ENCODE peak calls at places on chromosomes 4 and X, in five cellular contexts. One of them, this sample, is unnamed.

GRCh38 chr4:95508421-95508820 is 40.4 kb downstream of the UNC5C start:
- DNase-seq in nephron progenitor cell: no peak
- DNase-seq in lower leg skin: no peak
- DNase-seq in IMR-90: peak
- DNase-seq in psoas muscle: no peak
- DNase-seq in this sample: peak

GRCh38 chr4:127203561-127204260 is 429.0 kb upstream of the INTU start:
- DNase-seq in nephron progenitor cell: no peak
- DNase-seq in lower leg skin: no peak
- DNase-seq in IMR-90: peak
- DNase-seq in psoas muscle: no peak
- DNase-seq in this sample: peak

GRCh38 chr4:136743238-136743637 is 789.1 kb downstream of the PCDH18 start:
- DNase-seq in nephron progenitor cell: no peak
- DNase-seq in lower leg skin: no peak
- DNase-seq in IMR-90: no peak
- DNase-seq in psoas muscle: no peak
- DNase-seq in this sample: no peak

GRCh38 chrX:12798601-12799000 is 7.4 kb downstream of the PRPS2 start:
- DNase-seq in nephron progenitor cell: no peak
- DNase-seq in lower leg skin: no peak
- DNase-seq in IMR-90: peak
- DNase-seq in psoas muscle: no peak
- DNase-seq in this sample: no peak

GRCh38 chrX:122586831-122587230 is 597.2 kb upstream of the GRIA3 start:
- DNase-seq in nephron progenitor cell: no peak
- DNase-seq in lower leg skin: no peak
- DNase-seq in IMR-90: no peak
- DNase-seq in psoas muscle: no peak
- DNase-seq in this sample: no peak

GRCh38 chr4:2442175-2442993 is 23.6 kb downstream of the CFAP99 start:
- DNase-seq in nephron progenitor cell: no peak
- DNase-seq in lower leg skin: no peak
- DNase-seq in IMR-90: no peak
- DNase-seq in psoas muscle: peak
- DNase-seq in this sample: no peak

GRCh38 chrX:140744085-140744484 is 34.5 kb downstream of the LINC00632 start:
- DNase-seq in nephron progenitor cell: no peak
- DNase-seq in lower leg skin: no peak
- DNase-seq in IMR-90: no peak
- DNase-seq in psoas muscle: no peak
- DNase-seq in this sample: no peak

GRCh38 chr4:168028568-168028967 is 63.8 kb upstream of the ANXA10 start:
- DNase-seq in nephron progenitor cell: no peak
- DNase-seq in lower leg skin: no peak
- DNase-seq in IMR-90: peak
- DNase-seq in psoas muscle: no peak
- DNase-seq in this sample: peak

GRCh38 chr4:74181225-74181624 is 23.3 kb downstream of the MTHFD2L start:
- DNase-seq in nephron progenitor cell: no peak
- DNase-seq in lower leg skin: no peak
- DNase-seq in IMR-90: peak
- DNase-seq in psoas muscle: no peak
- DNase-seq in this sample: peak

GRCh38 chr4:102759835-102760644 is 728 bp downstream of the MANBA start:
- DNase-seq in nephron progenitor cell: peak
- DNase-seq in lower leg skin: no peak
- DNase-seq in IMR-90: peak
- DNase-seq in psoas muscle: no peak
- DNase-seq in this sample: peak

GRCh38 chr4:27684501-27685077 is 823.9 kb downstream of the STIM2 start:
- DNase-seq in nephron progenitor cell: peak
- DNase-seq in lower leg skin: no peak
- DNase-seq in IMR-90: peak
- DNase-seq in psoas muscle: peak
- DNase-seq in this sample: peak

GRCh38 chrX:13283968-13284914 is 35.6 kb downstream of the ATXN3L start:
- DNase-seq in nephron progenitor cell: no peak
- DNase-seq in lower leg skin: no peak
- DNase-seq in IMR-90: peak
- DNase-seq in psoas muscle: no peak
- DNase-seq in this sample: peak

GRCh38 chrX:147533426-147533825 is 378.3 kb upstream of the FMR1 start:
- DNase-seq in nephron progenitor cell: no peak
- DNase-seq in lower leg skin: no peak
- DNase-seq in IMR-90: no peak
- DNase-seq in psoas muscle: no peak
- DNase-seq in this sample: no peak

GRCh38 chr4:142976482-142976881 is 130.4 kb upstream of the INPP4B start:
- DNase-seq in nephron progenitor cell: no peak
- DNase-seq in lower leg skin: no peak
- DNase-seq in IMR-90: no peak
- DNase-seq in psoas muscle: no peak
- DNase-seq in this sample: no peak

GRCh38 chr4:116016201-116016600 is 902.8 kb upstream of the NDST4 start:
- DNase-seq in nephron progenitor cell: no peak
- DNase-seq in lower leg skin: no peak
- DNase-seq in IMR-90: peak
- DNase-seq in psoas muscle: no peak
- DNase-seq in this sample: peak

GRCh38 chr4:189843392-189844009 is 97.2 kb upstream of the FRG1 start:
- DNase-seq in nephron progenitor cell: no peak
- DNase-seq in lower leg skin: no peak
- DNase-seq in IMR-90: no peak
- DNase-seq in psoas muscle: no peak
- DNase-seq in this sample: no peak

GRCh38 chrX:102934624-102935023 is 2.4 kb upstream of the RAB40AL start:
- DNase-seq in nephron progenitor cell: peak
- DNase-seq in lower leg skin: no peak
- DNase-seq in IMR-90: peak
- DNase-seq in psoas muscle: no peak
- DNase-seq in this sample: peak

GRCh38 chr4:132792305-132792704 is 356.8 kb upstream of the PCDH10 start:
- DNase-seq in nephron progenitor cell: no peak
- DNase-seq in lower leg skin: no peak
- DNase-seq in IMR-90: no peak
- DNase-seq in psoas muscle: no peak
- DNase-seq in this sample: no peak

GRCh38 chr4:17576932-17577659 is at the start of gene LAP3:
- DNase-seq in nephron progenitor cell: peak
- DNase-seq in lower leg skin: peak
- DNase-seq in IMR-90: peak
- DNase-seq in psoas muscle: peak
- DNase-seq in this sample: peak

GRCh38 chrX:46840946-46841740 is 4.3 kb downstream of the RP2 start:
- DNase-seq in nephron progenitor cell: no peak
- DNase-seq in lower leg skin: no peak
- DNase-seq in IMR-90: no peak
- DNase-seq in psoas muscle: no peak
- DNase-seq in this sample: peak

GRCh38 chrX:46838974-46839480 is 2.2 kb downstream of the RP2 start:
- DNase-seq in nephron progenitor cell: no peak
- DNase-seq in lower leg skin: no peak
- DNase-seq in IMR-90: peak
- DNase-seq in psoas muscle: no peak
- DNase-seq in this sample: no peak

GRCh38 chrX:46837543-46838481 is 969 bp downstream of the RP2 start:
- DNase-seq in nephron progenitor cell: no peak
- DNase-seq in lower leg skin: no peak
- DNase-seq in IMR-90: peak
- DNase-seq in psoas muscle: no peak
- DNase-seq in this sample: peak

GRCh38 chrX:46838482-46838857 is 1.6 kb downstream of the RP2 start:
- DNase-seq in nephron progenitor cell: no peak
- DNase-seq in lower leg skin: no peak
- DNase-seq in IMR-90: peak
- DNase-seq in psoas muscle: no peak
- DNase-seq in this sample: peak

GRCh38 chrX:46836701-46837542 is at the start of gene RP2:
- DNase-seq in nephron progenitor cell: peak
- DNase-seq in lower leg skin: peak
- DNase-seq in IMR-90: peak
- DNase-seq in psoas muscle: peak
- DNase-seq in this sample: peak
- TF ChIP-seq CTCF in nephron progenitor cell: no peak
- TF ChIP-seq CTCF in lower leg skin: no peak
- TF ChIP-seq CTCF in IMR-90: no peak
- TF ChIP-seq CTCF in psoas muscle: no peak
- TF ChIP-seq CTCF in this sample: peak

GRCh38 chr4:61520688-61521160 is 320.6 kb downstream of the ADGRL3 start:
- DNase-seq in nephron progenitor cell: no peak
- DNase-seq in lower leg skin: no peak
- DNase-seq in IMR-90: peak
- DNase-seq in psoas muscle: no peak
- DNase-seq in this sample: peak

GRCh38 chr4:61520176-61520575 is 320.1 kb downstream of the ADGRL3 start:
- DNase-seq in nephron progenitor cell: no peak
- DNase-seq in lower leg skin: no peak
- DNase-seq in IMR-90: peak
- DNase-seq in psoas muscle: no peak
- DNase-seq in this sample: no peak

GRCh38 chr4:61517144-61517543 is 317.0 kb downstream of the ADGRL3 start:
- DNase-seq in nephron progenitor cell: peak
- DNase-seq in lower leg skin: no peak
- DNase-seq in IMR-90: no peak
- DNase-seq in psoas muscle: no peak
- DNase-seq in this sample: no peak

GRCh38 chr4:61521451-61521850 is 321.3 kb downstream of the ADGRL3 start:
- DNase-seq in nephron progenitor cell: no peak
- DNase-seq in lower leg skin: no peak
- DNase-seq in IMR-90: no peak
- DNase-seq in psoas muscle: no peak
- DNase-seq in this sample: peak

GRCh38 chr4:61522312-61522711 is 322.2 kb downstream of the ADGRL3 start:
- DNase-seq in nephron progenitor cell: no peak
- DNase-seq in lower leg skin: no peak
- DNase-seq in IMR-90: no peak
- DNase-seq in psoas muscle: no peak
- DNase-seq in this sample: no peak
- TF ChIP-seq CTCF in nephron progenitor cell: no peak
- TF ChIP-seq CTCF in lower leg skin: no peak
- TF ChIP-seq CTCF in IMR-90: no peak
- TF ChIP-seq CTCF in psoas muscle: no peak
- TF ChIP-seq CTCF in this sample: no peak

DNA sequence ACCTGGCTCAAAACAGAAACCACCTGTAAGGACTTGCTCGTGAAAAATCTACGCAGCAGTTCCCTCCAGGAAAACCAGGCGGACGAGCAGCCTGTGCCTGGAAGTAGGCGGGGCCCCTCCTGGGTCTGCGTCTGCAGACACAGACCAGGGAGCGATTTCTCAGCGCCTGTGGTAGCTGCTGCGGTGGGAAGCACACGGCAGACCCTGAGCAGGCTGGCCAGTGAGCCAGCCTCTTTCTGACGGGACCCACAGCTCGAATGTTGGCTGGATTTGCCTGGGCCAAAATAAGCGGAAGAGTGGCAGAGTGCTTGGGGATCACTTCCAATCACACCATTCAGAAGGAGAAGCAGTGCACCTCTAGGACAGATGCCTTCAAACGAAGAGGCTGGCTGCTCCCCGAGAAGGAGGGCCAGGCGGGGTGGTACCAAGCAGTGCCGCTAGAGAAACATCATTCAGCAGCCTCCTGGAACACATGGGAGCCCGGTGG is 86.0 kb downstream of the GATB start:
- DNase-seq in nephron progenitor cell: peak
- DNase-seq in lower leg skin: peak
- DNase-seq in IMR-90: no peak
- DNase-seq in psoas muscle: no peak
- DNase-seq in this sample: peak
- TF ChIP-seq CTCF in nephron progenitor cell: no peak
- TF ChIP-seq CTCF in lower leg skin: no peak
- TF ChIP-seq CTCF in IMR-90: no peak
- TF ChIP-seq CTCF in psoas muscle: no peak
- TF ChIP-seq CTCF in this sample: peak

DNA sequence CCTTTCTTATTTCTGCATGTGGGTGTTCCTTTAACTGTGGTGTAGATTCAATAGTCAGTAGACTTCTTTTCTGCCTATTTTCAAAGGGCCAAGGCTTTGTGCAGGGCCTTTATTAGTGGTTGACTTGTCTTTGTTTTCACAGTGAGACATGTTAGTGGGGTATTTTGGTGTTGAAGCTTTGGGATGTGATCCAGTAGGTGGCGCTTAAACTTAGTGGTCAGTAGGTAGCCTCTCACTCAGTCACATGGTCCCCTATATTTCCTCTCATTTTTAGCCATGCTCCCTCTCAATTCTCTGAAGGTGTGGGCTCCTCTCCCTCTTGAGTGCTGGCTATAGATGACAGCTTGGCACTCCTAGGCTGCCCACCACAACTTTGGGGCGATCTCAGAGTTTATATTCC is 23.4 kb upstream of the SLC10A7 start:
- DNase-seq in nephron progenitor cell: no peak
- DNase-seq in lower leg skin: no peak
- DNase-seq in IMR-90: peak
- DNase-seq in psoas muscle: no peak
- DNase-seq in this sample: peak
- TF ChIP-seq CTCF in nephron progenitor cell: no peak
- TF ChIP-seq CTCF in lower leg skin: no peak
- TF ChIP-seq CTCF in IMR-90: peak
- TF ChIP-seq CTCF in psoas muscle: no peak
- TF ChIP-seq CTCF in this sample: peak

DNA sequence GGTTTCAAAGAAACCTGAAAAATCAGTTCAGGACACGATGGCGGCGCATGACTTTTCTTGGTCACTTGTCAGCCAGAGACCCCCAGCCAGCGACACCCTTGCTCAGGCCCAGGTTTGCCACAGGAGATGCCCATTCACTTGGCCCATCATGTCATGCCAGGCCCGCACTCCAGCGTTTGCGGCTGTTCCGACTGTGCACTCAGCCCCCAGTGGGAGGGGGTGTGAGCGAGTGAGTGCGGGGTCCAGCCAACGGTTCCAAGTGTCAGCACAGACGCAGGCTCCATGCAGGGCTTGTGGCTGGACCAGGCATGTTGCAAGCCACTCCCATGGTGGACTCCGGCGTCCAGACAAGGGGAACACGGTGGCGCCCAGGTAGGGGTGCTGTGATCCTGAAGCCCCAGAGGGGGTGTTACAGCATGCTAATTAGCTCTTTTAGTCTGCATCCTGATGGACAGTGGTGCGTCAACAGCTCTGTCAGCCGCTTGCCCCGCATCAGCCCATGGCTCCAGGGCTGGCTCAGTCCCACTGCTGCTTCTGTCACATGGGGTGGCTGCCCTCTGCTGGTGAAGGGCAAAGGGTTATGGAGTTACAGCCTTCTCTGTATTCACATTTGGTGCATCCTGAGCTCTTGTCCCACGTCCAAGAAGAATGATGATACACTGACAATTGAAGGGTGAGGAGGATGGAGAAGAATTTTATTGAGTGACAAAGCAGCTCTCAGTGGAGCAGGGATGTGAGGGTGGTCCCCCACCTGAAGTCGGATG is 3.7 kb upstream of the MAEA start:
- DNase-seq in nephron progenitor cell: no peak
- DNase-seq in lower leg skin: peak
- DNase-seq in IMR-90: peak
- DNase-seq in psoas muscle: no peak
- DNase-seq in this sample: no peak
- TF ChIP-seq CTCF in nephron progenitor cell: no peak
- TF ChIP-seq CTCF in lower leg skin: no peak
- TF ChIP-seq CTCF in IMR-90: peak
- TF ChIP-seq CTCF in psoas muscle: no peak
- TF ChIP-seq CTCF in this sample: peak

This sample was measured in bronchial epithelial cell.